ENCODE peak calls at places on chromosomes 11 and 22, in four cellular contexts. R is stimulated activated CD4-positive, alpha-beta T cell treated with anti-CD3 and anti-CD28 coated beads, Interleukin-2, amount 100 ng/mL, for 24 hours; C is HTR-8/SVneo; X is HS-5. T is an unnamed sample.

GRCh38 chr11:112516261-112516660 is 255.6 kb upstream of the PLET1 start:
- DNase-seq in R (no peak), C (no peak), X (no peak), T (no peak)

GRCh38 chr11:77046060-77046501 is 11.9 kb downstream of the B3GNT6 start:
- DNase-seq in C (peak; percentile 68), X (no peak), R (peak; percentile 65), T (no peak)

GRCh38 chr22:36456459-36456835 is 25.0 kb downstream of the TXN2 start:
- DNase-seq in C (no peak), X (no peak), R (no peak), T (no peak)

GRCh38 chr11:32172771-32173170 is 81.9 kb downstream of the RCN1 start:
- DNase-seq in C (no peak), R (no peak), X (no peak), T (no peak)

GRCh38 chr22:44092636-44093220 is 68.6 kb downstream of the PARVB start:
- DNase-seq in X (no peak), R (no peak), C (no peak), T (no peak)

GRCh38 chr11:110525883-110526282 is 96.1 kb downstream of the FDX1 start:
- DNase-seq in C (no peak), R (no peak), X (peak; percentile 87), T (no peak)

GRCh38 chr11:27216268-27217149 is 146.5 kb downstream of the CCDC34 start:
- DNase-seq in R (no peak), C (no peak), X (no peak), T (no peak)

GRCh38 chr11:64415996-64416728 is 57.2 kb downstream of the RPS6KA4 start:
- DNase-seq in R (no peak), X (no peak), C (no peak), T (no peak)

GRCh38 chr22:43435851-43436535 is 24.2 kb downstream of the MPPED1 start:
- DNase-seq in X (no peak), C (no peak), R (no peak), T (no peak)

GRCh38 chr11:12089473-12089872 is 20.9 kb upstream of the MICAL2 start:
- DNase-seq in C (no peak), R (no peak), X (no peak), T (no peak)

GRCh38 chr11:45083544-45084087 is 62.8 kb upstream of the PRDM11 start:
- DNase-seq in X (no peak), R (no peak), C (no peak), T (no peak)

GRCh38 chr22:37905534-37906363 is at the start of gene MICALL1:
- DNase-seq in C (peak; percentile 65), R (peak; percentile 66), X (peak; percentile 44), T (no peak)

GRCh38 chr22:47486569-47487312 is 724.3 kb downstream of the TBC1D22A start:
- DNase-seq in X (no peak), C (no peak), R (no peak), T (no peak)

GRCh38 chr22:31039393-31039792 is 41.7 kb upstream of the SMTN start:
- DNase-seq in R (no peak), C (no peak), X (no peak), T (peak; percentile 23)

GRCh38 chr22:22913989-22914388 is 26.4 kb downstream of the IGLL5 start:
- DNase-seq in R (no peak), C (no peak), X (no peak), T (no peak)

GRCh38 chr22:20758688-20759087 is 15.2 kb upstream of the SERPIND1 start:
- DNase-seq in R (no peak), C (no peak), X (no peak), T (no peak)

GRCh38 chr22:18121436-18122253 is 11.0 kb downstream of the TUBA8 start:
- DNase-seq in X (no peak), C (no peak), R (no peak), T (no peak)

GRCh38 chr11:47928426-47928825 is 51.9 kb upstream of the PTPRJ start:
- DNase-seq in X (no peak), R (no peak), C (no peak), T (no peak)

GRCh38 chr11:76628408-76628947 is 42.1 kb downstream of the LRRC32 start:
- DNase-seq in R (peak; percentile 27), X (no peak), C (no peak), T (no peak)

GRCh38 chr11:1081601-1082311 is 7.1 kb downstream of the MUC2 start:
- DNase-seq in R (no peak), X (no peak), C (no peak), T (no peak)

GRCh38 chr22:25114369-25115362 is 85.0 kb upstream of the CRYBB3 start:
- DNase-seq in R (no peak), C (no peak), X (no peak), T (no peak)

GRCh38 chr22:20531404-20532181 is 24.2 kb downstream of the MED15 start:
- DNase-seq in C (peak; percentile 73), R (no peak), X (peak; percentile 88), T (no peak)

T was measured in AG04449.